ENCODE peak calls at places on chromosomes 16 and 17, in eight cellular contexts. G is neural progenitor cell, L is OCI-LY7, K is GM23338, Q is SK-N-SH, H is GM23248, F is PC-3, Z is HCT116. T is an unnamed sample.

GRCh38 chr16:22141746-22142145 is 20.6 kb upstream of the SDR42E2 start:
- DNase-seq in Q (peak), G (peak), F (peak), L (peak), H (peak), K (peak), Z (peak), T (no peak)

GRCh38 chr16:74449470-74449869 is 28.2 kb upstream of the CLEC18B start:
- DNase-seq in Q (no peak), G (no peak), L (no peak), F (peak), K (no peak), Z (peak), H (peak), T (peak)

GRCh38 chr17:4598776-4599504 is 14.6 kb downstream of the SMTNL2 start:
- DNase-seq in G (no peak), Q (peak), L (no peak), F (no peak), Z (no peak), K (no peak), H (peak), T (peak)

GRCh38 chr17:14499976-14500375 is 199.1 kb downstream of the HS3ST3B1 start:
- DNase-seq in K (no peak), F (no peak), Q (no peak), G (no peak), Z (no peak), L (no peak), H (no peak), T (no peak)

GRCh38 chr17:68511671-68512246 is 471 bp upstream of the PRKAR1A start:
- DNase-seq in Z (peak), Q (peak), F (peak), K (peak), G (peak), L (peak), H (peak), T (peak)

GRCh38 chr16:68704232-68704867 is 32.7 kb upstream of the CDH1 start:
- DNase-seq in H (peak), G (peak), K (peak), Z (peak), Q (peak), F (peak), L (peak), T (peak)

GRCh38 chr17:46873941-46874645 is 22.7 kb downstream of the WNT9B start:
- DNase-seq in Q (no peak), H (no peak), K (no peak), Z (no peak), F (no peak), L (no peak), G (no peak), T (no peak)

GRCh38 chr16:83118365-83118764 is 491.6 kb downstream of the CDH13 start:
- DNase-seq in H (peak), Q (no peak), Z (no peak), K (no peak), G (no peak), L (peak), F (no peak), T (no peak)

GRCh38 chr16:24677388-24677787 is 52.1 kb upstream of the TNRC6A start:
- DNase-seq in H (no peak), Z (no peak), L (no peak), Q (no peak), G (no peak), F (no peak), K (no peak), T (no peak)

GRCh38 chr16:83813818-83814653 is 6.3 kb downstream of the HSBP1 start:
- DNase-seq in F (peak), G (peak), Z (no peak), Q (no peak), H (peak), K (peak), L (peak), T (peak)

GRCh38 chr17:28898261-28898955 is 875 bp upstream of the FLOT2 start:
- DNase-seq in F (no peak), G (no peak), Q (no peak), Z (no peak), L (no peak), K (no peak), H (no peak), T (no peak)

GRCh38 chr17:58631523-58632323 is 60.1 kb downstream of the TEX14 start:
- DNase-seq in K (peak), H (peak), G (peak), F (peak), L (peak), Q (peak), Z (peak), T (peak)

GRCh38 chr17:73798111-73798748 is 154.0 kb upstream of the SDK2 start:
- DNase-seq in Z (no peak), K (no peak), H (peak), L (no peak), Q (no peak), G (no peak), F (peak), T (peak)

GRCh38 chr16:4306439-4307214 is 9.2 kb upstream of the GLIS2 start:
- DNase-seq in H (no peak), L (peak), F (no peak), Z (no peak), G (peak), K (peak), Q (peak), T (peak)

GRCh38 chr17:65558683-65559311 is 2.7 kb downstream of the AXIN2 start:
- DNase-seq in K (peak), H (no peak), Z (no peak), F (no peak), L (no peak), G (peak), Q (peak), T (peak)

GRCh38 chr17:67293251-67294203 is 48.5 kb upstream of the HELZ start:
- DNase-seq in G (peak), Z (peak), Q (peak), H (peak), F (peak), K (peak), L (peak), T (peak)

GRCh38 chr17:4584125-4584834 is at the start of gene SMTNL2:
- DNase-seq in L (no peak), H (peak), Z (no peak), Q (peak), K (peak), G (peak), F (no peak), T (peak)

GRCh38 chr17:39573447-39574298 is 34.0 kb downstream of the NEUROD2 start:
- DNase-seq in F (peak), L (no peak), Q (peak), G (peak), K (peak), H (peak), Z (peak), T (peak)

GRCh38 chr16:69917739-69918138 is 33.4 kb upstream of the CLEC18A start:
- DNase-seq in Q (no peak), H (peak), K (peak), Z (no peak), L (no peak), G (peak), F (peak), T (peak)

GRCh38 chr17:68460715-68461114 is 3.4 kb upstream of the WIPI1 start:
- DNase-seq in K (no peak), F (no peak), Q (no peak), L (peak), H (no peak), Z (no peak), G (no peak), T (no peak)

GRCh38 chr16:57045694-57046381 is 46.5 kb upstream of the CPNE2 start:
- DNase-seq in L (peak), H (peak), K (peak), Q (peak), F (peak), Z (peak), G (peak), T (peak)

GRCh38 chr16:69883744-69884143 is 67.4 kb upstream of the CLEC18A start:
- DNase-seq in G (no peak), L (no peak), Z (no peak), F (no peak), Q (no peak), H (no peak), K (no peak), T (no peak)

GRCh38 chr17:63369233-63369632 is 76.9 kb downstream of the CYB561 start:
- DNase-seq in K (no peak), H (peak), G (no peak), L (no peak), Z (no peak), F (no peak), Q (no peak), T (no peak)

GRCh38 chr17:64418506-64419339 is 28.1 kb upstream of the PECAM1 start:
- DNase-seq in K (peak), F (peak), H (peak), G (peak), L (peak), Q (peak), Z (peak), T (peak)

GRCh38 chr17:16569358-16569712 is 331 bp upstream of the ZNF287 start:
- DNase-seq in H (no peak), Z (no peak), G (no peak), Q (no peak), K (no peak), F (no peak), L (no peak), T (no peak)

GRCh38 chr17:74972973-74973328 is 392 bp upstream of the HID1 start:
- DNase-seq in G (no peak), K (no peak), F (no peak), L (no peak), H (no peak), Q (no peak), Z (no peak), T (no peak)

GRCh38 chr17:81960130-81960958 is 643 bp downstream of the NOTUM start:
- DNase-seq in Q (no peak), Z (no peak), H (no peak), L (no peak), F (no peak), K (peak), G (peak), T (no peak)
- TF ChIP-seq EZH2phosphoT487 in Q (peak), Z (no peak), H (peak), L (no peak), F (peak), K (no peak), G (peak), T (peak)

DNA sequence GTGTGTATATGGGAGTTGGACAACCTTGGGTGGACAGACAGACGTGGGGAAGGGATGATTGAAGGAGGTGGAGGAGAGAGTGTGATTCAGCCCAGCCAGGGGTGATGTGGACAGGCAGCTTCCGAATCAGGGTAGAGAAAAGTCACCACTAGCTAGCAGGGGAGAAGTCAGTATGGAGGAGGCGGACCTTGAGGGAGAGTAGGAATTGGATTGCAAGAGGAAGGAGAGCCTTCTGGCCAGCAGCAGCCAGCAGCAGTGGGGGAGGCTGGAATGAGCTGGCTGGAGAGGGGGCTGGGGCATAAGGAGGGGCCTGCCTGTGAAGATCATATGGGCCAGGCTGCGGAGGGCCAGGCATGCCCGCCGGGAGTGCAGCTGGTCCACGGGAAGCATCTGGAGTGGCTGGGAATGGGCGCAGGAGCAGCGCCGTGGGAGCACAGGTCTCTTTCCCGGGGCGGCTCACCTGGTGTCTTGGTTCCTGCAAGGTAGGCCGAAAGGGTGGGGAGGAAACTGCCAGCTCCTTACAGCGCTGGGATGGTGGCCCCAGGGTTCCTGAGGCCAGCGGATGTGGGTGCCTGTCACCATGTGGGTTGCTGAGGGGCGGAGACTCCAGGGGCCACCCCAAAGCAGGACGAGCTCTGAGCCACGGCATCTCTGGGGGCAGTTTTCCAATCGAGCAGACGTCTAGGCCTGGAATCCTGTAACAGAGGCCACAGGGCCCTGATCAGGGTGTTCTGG is 235.3 kb downstream of the SEC14L1 start:
- DNase-seq in K (no peak), G (peak), F (no peak), H (peak), Z (no peak), L (no peak), Q (peak), T (peak)
- TF ChIP-seq EZH2phosphoT487 in K (no peak), G (no peak), F (no peak), H (no peak), Z (no peak), L (no peak), Q (no peak), T (no peak)

GRCh38 chr16:27408602-27409031 is 6.6 kb downstream of the IL21R start:
- DNase-seq in H (no peak), Z (no peak), F (no peak), G (no peak), K (no peak), Q (no peak), L (no peak), T (no peak)
- TF ChIP-seq EZH2phosphoT487 in H (no peak), Z (no peak), F (no peak), G (no peak), K (no peak), Q (no peak), L (no peak), T (no peak)

GRCh38 chr17:20935740-20936139 is 107.1 kb downstream of the USP22 start:
- DNase-seq in F (peak), H (peak), Z (no peak), K (no peak), L (no peak), Q (no peak), G (no peak), T (no peak)
- TF ChIP-seq EZH2phosphoT487 in F (no peak), H (no peak), Z (no peak), K (no peak), L (no peak), Q (no peak), G (no peak), T (no peak)

DNA sequence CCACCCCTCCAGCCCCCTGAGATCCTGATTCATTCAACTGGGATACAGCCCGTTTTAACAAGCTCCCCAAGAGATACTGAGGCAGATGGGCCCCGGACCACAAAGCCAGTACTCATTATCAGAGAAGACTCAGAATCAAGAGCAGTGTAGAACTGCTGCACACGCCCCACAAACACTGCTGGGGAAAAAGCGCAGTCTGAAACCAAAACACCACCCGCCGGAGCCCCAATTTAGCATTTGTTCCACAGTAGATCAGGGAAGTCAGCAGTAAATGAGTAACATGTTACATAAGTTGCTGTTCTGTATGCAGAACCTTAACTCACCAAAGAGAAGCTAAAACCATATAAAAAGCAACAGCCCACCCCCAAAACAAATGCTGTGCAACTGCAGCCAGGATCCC is 123.6 kb downstream of the CDYL2 start:
- DNase-seq in Q (no peak), K (no peak), Z (no peak), H (no peak), L (peak), F (no peak), G (no peak), T (no peak)
- TF ChIP-seq EZH2phosphoT487 in Q (no peak), K (no peak), Z (no peak), H (no peak), L (no peak), F (no peak), G (no peak), T (no peak)